ENCODE peak calls at places on chromosomes 2 and 18, in six cellular contexts. Q, C, D, G, B and H are unnamed samples.
A peak's percentile ranks its signal among the peaks of the same experiment; 100 is the strongest.

GRCh38 chr18:41687138-41687537 is 267.9 kb upstream of the PIK3C3 start:
- DNase-seq in Q (no peak), G (no peak), B (no peak), C (no peak), D (no peak), H (no peak)

GRCh38 chr2:66389651-66390131 is 45.2 kb upstream of the MEIS1 start:
- DNase-seq in Q (no peak), D (no peak), B (no peak), C (peak; percentile 32), G (no peak), H (no peak)

GRCh38 chr2:69305712-69306611 is 81.1 kb downstream of the GFPT1 start:
- DNase-seq in C (peak; percentile 41), B (no peak), G (no peak), D (peak; percentile 51), Q (no peak), H (no peak)

GRCh38 chr2:8583400-8584173 is 98.3 kb upstream of the ID2 start:
- DNase-seq in D (peak; percentile 98), G (peak; percentile 96), C (peak; percentile 31), B (peak; percentile 84), Q (peak; percentile 96), H (no peak)

GRCh38 chr18:31954349-31954748 is 11.4 kb upstream of the TRAPPC8 start:
- DNase-seq in C (peak; percentile 11), G (no peak), Q (no peak), B (no peak), D (no peak), H (no peak)

GRCh38 chr2:158251356-158251755 is 149.7 kb downstream of the UPP2 start:
- DNase-seq in Q (no peak), D (no peak), B (no peak), C (no peak), G (no peak), H (no peak)

GRCh38 chr2:137467246-137467862 is 496.9 kb upstream of the HNMT start:
- DNase-seq in B (no peak), G (no peak), C (peak; percentile 5), D (no peak), Q (peak; percentile 7), H (no peak)

GRCh38 chr2:210009896-210010295 is 7.5 kb downstream of the RPE start:
- DNase-seq in G (no peak), C (peak; percentile 12), B (no peak), Q (no peak), D (no peak), H (no peak)

GRCh38 chr2:237940828-237941227 is 26.0 kb upstream of the UBE2F start:
- DNase-seq in D (no peak), G (no peak), Q (no peak), B (no peak), C (no peak), H (no peak)

GRCh38 chr2:76268928-76269327 is 558.2 kb upstream of the GCFC2 start:
- DNase-seq in G (no peak), D (no peak), Q (no peak), B (no peak), C (no peak), H (no peak)

GRCh38 chr18:70491734-70492348 is 203.0 kb downstream of the SOCS6 start:
- DNase-seq in D (no peak), G (peak; percentile 68), B (no peak), C (peak; percentile 41), Q (peak; percentile 6), H (peak; percentile 1)

GRCh38 chr2:232839680-232840079 is 30.4 kb upstream of the SNORC start:
- DNase-seq in B (no peak), C (no peak), D (peak; percentile 69), Q (peak; percentile 73), G (no peak), H (no peak)

GRCh38 chr2:197294260-197294659 is 16.3 kb downstream of the ANKRD44 start:
- DNase-seq in B (no peak), Q (no peak), D (no peak), C (no peak), G (peak; percentile 59), H (no peak)

GRCh38 chr18:79923896-79924585 is 27.4 kb downstream of the SLC66A2 start:
- DNase-seq in C (no peak), G (peak; percentile 46), Q (no peak), B (peak; percentile 47), D (peak; percentile 24), H (no peak)

GRCh38 chr18:13574355-13574754 is 152.0 kb downstream of the FAM210A start:
- DNase-seq in C (no peak), G (no peak), D (no peak), Q (no peak), B (peak; percentile 60), H (no peak)

GRCh38 chr2:26572589-26572988 is 68.6 kb downstream of the CIB4 start:
- DNase-seq in Q (no peak), B (no peak), D (no peak), C (no peak), G (no peak), H (no peak)

GRCh38 chr2:42764096-42764495 is at the start of gene OXER1:
- DNase-seq in B (no peak), G (no peak), C (no peak), Q (peak; percentile 71), D (no peak), H (no peak)

GRCh38 chr2:135820003-135820618 is 16.9 kb downstream of the LCT start:
- DNase-seq in Q (peak; percentile 65), B (no peak), G (peak; percentile 90), C (no peak), D (no peak), H (no peak)

GRCh38 chr2:29223851-29224692 is 108.9 kb downstream of the CLIP4 start:
- DNase-seq in C (peak; percentile 85), Q (no peak), G (no peak), B (no peak), D (peak; percentile 66), H (no peak)

GRCh38 chr2:116319001-116319400 is 1495.5 kb upstream of the DDX18 start:
- DNase-seq in B (no peak), G (no peak), C (no peak), Q (no peak), D (no peak), H (no peak)

GRCh38 chr18:2083691-2084090 is 487.6 kb downstream of the METTL4 start:
- DNase-seq in B (no peak), D (no peak), C (no peak), Q (peak; percentile 48), G (no peak), H (no peak)

GRCh38 chr2:65991864-65992554 is 442.9 kb upstream of the MEIS1 start:
- DNase-seq in C (peak; percentile 14), D (no peak), B (no peak), Q (no peak), G (no peak), H (no peak)

GRCh38 chr18:43935051-43935412 is 657.7 kb upstream of the SYT4 start:
- DNase-seq in C (peak; percentile 94), Q (no peak), D (no peak), B (no peak), G (no peak), H (no peak)

GRCh38 chr2:126403039-126403666 is 252.8 kb upstream of the GYPC start:
- DNase-seq in B (no peak), G (no peak), Q (no peak), C (no peak), D (no peak), H (no peak)

GRCh38 chr2:60675309-60675708 is 80.8 kb upstream of the PAPOLG start:
- DNase-seq in C (no peak), Q (no peak), B (no peak), G (no peak), D (no peak), H (no peak)

GRCh38 chr2:218858138-218858445 is 1.5 kb upstream of the WNT6 start:
- DNase-seq in B (no peak), G (no peak), C (no peak), Q (no peak), D (no peak), H (no peak)

GRCh38 chr2:227415538-227416424 is 28.0 kb upstream of the SCYGR1 start:
- DNase-seq in B (no peak), Q (no peak), G (no peak), C (peak; percentile 70), D (peak; percentile 75), H (no peak)

GRCh38 chr2:175187378-175187777 is 5.9 kb upstream of the ATP5MC3 start:
- DNase-seq in D (no peak), B (no peak), Q (peak; percentile 3), G (no peak), C (peak; percentile 34), H (no peak)